ENCODE peak calls at places on chromosome 21, in eight cellular contexts. One of them, this sample, is unnamed.

GRCh38 chr21:43740497-43741156 is 21.7 kb downstream of the PDXK start:
- DNase-seq in adrenal gland: no peak
- DNase-seq in NCI-H1092 treated with DMSO at 0.1 percent for 48 hours: peak; percentile 73
- DNase-seq in T-helper 17 cell: peak; percentile 40
- DNase-seq in GM10248: no peak
- DNase-seq in HTR-8/SVneo: peak; percentile 82
- DNase-seq in activated naive CD4-positive, alpha-beta T cell: no peak
- DNase-seq in stomach: peak; percentile 68
- DNase-seq in this sample: no peak

GRCh38 chr21:46022551-46023107 is 41.1 kb downstream of the COL6A1 start:
- DNase-seq in adrenal gland: no peak
- DNase-seq in NCI-H1092 treated with DMSO at 0.1 percent for 48 hours: no peak
- DNase-seq in T-helper 17 cell: no peak
- DNase-seq in GM10248: no peak
- DNase-seq in HTR-8/SVneo: no peak
- DNase-seq in activated naive CD4-positive, alpha-beta T cell: no peak
- DNase-seq in stomach: no peak
- DNase-seq in this sample: no peak

GRCh38 chr21:28111151-28111619 is 881.5 kb downstream of the LTN1 start:
- DNase-seq in adrenal gland: peak; percentile 25
- DNase-seq in NCI-H1092 treated with DMSO at 0.1 percent for 48 hours: no peak
- DNase-seq in T-helper 17 cell: no peak
- DNase-seq in GM10248: no peak
- DNase-seq in HTR-8/SVneo: no peak
- DNase-seq in activated naive CD4-positive, alpha-beta T cell: no peak
- DNase-seq in stomach: no peak
- DNase-seq in this sample: no peak

GRCh38 chr21:45450741-45451740 is 46.1 kb downstream of the COL18A1 start:
- DNase-seq in adrenal gland: no peak
- DNase-seq in NCI-H1092 treated with DMSO at 0.1 percent for 48 hours: no peak
- DNase-seq in T-helper 17 cell: no peak
- DNase-seq in GM10248: no peak
- DNase-seq in HTR-8/SVneo: no peak
- DNase-seq in activated naive CD4-positive, alpha-beta T cell: no peak
- DNase-seq in stomach: no peak
- DNase-seq in this sample: no peak

GRCh38 chr21:40760811-40761210 is 86.1 kb downstream of the DSCAM start:
- DNase-seq in adrenal gland: no peak
- DNase-seq in NCI-H1092 treated with DMSO at 0.1 percent for 48 hours: no peak
- DNase-seq in T-helper 17 cell: no peak
- DNase-seq in GM10248: no peak
- DNase-seq in HTR-8/SVneo: no peak
- DNase-seq in activated naive CD4-positive, alpha-beta T cell: no peak
- DNase-seq in stomach: no peak
- DNase-seq in this sample: no peak

GRCh38 chr21:31988492-31989285 is 115.9 kb downstream of the HUNK start:
- DNase-seq in adrenal gland: no peak
- DNase-seq in NCI-H1092 treated with DMSO at 0.1 percent for 48 hours: no peak
- DNase-seq in T-helper 17 cell: no peak
- DNase-seq in GM10248: no peak
- DNase-seq in HTR-8/SVneo: no peak
- DNase-seq in activated naive CD4-positive, alpha-beta T cell: no peak
- DNase-seq in stomach: no peak
- DNase-seq in this sample: no peak

GRCh38 chr21:44890961-44891541 is 17.6 kb upstream of the PTTG1IP start:
- DNase-seq in adrenal gland: no peak
- DNase-seq in NCI-H1092 treated with DMSO at 0.1 percent for 48 hours: no peak
- DNase-seq in T-helper 17 cell: no peak
- DNase-seq in GM10248: no peak
- DNase-seq in HTR-8/SVneo: no peak
- DNase-seq in activated naive CD4-positive, alpha-beta T cell: no peak
- DNase-seq in stomach: no peak
- DNase-seq in this sample: no peak

GRCh38 chr21:27132270-27132669 is 165.4 kb upstream of the ADAMTS5 start:
- DNase-seq in adrenal gland: no peak
- DNase-seq in NCI-H1092 treated with DMSO at 0.1 percent for 48 hours: no peak
- DNase-seq in T-helper 17 cell: no peak
- DNase-seq in GM10248: no peak
- DNase-seq in HTR-8/SVneo: no peak
- DNase-seq in activated naive CD4-positive, alpha-beta T cell: no peak
- DNase-seq in stomach: no peak
- DNase-seq in this sample: no peak

GRCh38 chr21:43209575-43210453 is 41.0 kb downstream of the CRYAA start:
- DNase-seq in adrenal gland: peak; percentile 83
- DNase-seq in NCI-H1092 treated with DMSO at 0.1 percent for 48 hours: no peak
- DNase-seq in T-helper 17 cell: no peak
- DNase-seq in GM10248: no peak
- DNase-seq in HTR-8/SVneo: peak; percentile 80
- DNase-seq in activated naive CD4-positive, alpha-beta T cell: no peak
- DNase-seq in stomach: no peak
- DNase-seq in this sample: no peak

GRCh38 chr21:15264084-15264483 is 199.3 kb upstream of the NRIP1 start:
- DNase-seq in adrenal gland: no peak
- DNase-seq in NCI-H1092 treated with DMSO at 0.1 percent for 48 hours: peak; percentile 35
- DNase-seq in T-helper 17 cell: no peak
- DNase-seq in GM10248: no peak
- DNase-seq in HTR-8/SVneo: no peak
- DNase-seq in activated naive CD4-positive, alpha-beta T cell: no peak
- DNase-seq in stomach: no peak
- DNase-seq in this sample: no peak

GRCh38 chr21:33078907-33079582 is 9.1 kb downstream of the OLIG1 start:
- DNase-seq in adrenal gland: no peak
- DNase-seq in NCI-H1092 treated with DMSO at 0.1 percent for 48 hours: no peak
- DNase-seq in T-helper 17 cell: no peak
- DNase-seq in GM10248: peak; percentile 89
- DNase-seq in HTR-8/SVneo: peak; percentile 20
- DNase-seq in activated naive CD4-positive, alpha-beta T cell: no peak
- DNase-seq in stomach: no peak
- DNase-seq in this sample: no peak

GRCh38 chr21:33767236-33767635 is 124.9 kb downstream of the ITSN1 start:
- DNase-seq in adrenal gland: no peak
- DNase-seq in NCI-H1092 treated with DMSO at 0.1 percent for 48 hours: no peak
- DNase-seq in T-helper 17 cell: no peak
- DNase-seq in GM10248: no peak
- DNase-seq in HTR-8/SVneo: no peak
- DNase-seq in activated naive CD4-positive, alpha-beta T cell: no peak
- DNase-seq in stomach: no peak
- DNase-seq in this sample: no peak

GRCh38 chr21:22711636-22712035 is 1713.4 kb downstream of the NCAM2 start:
- DNase-seq in adrenal gland: no peak
- DNase-seq in NCI-H1092 treated with DMSO at 0.1 percent for 48 hours: no peak
- DNase-seq in T-helper 17 cell: no peak
- DNase-seq in GM10248: no peak
- DNase-seq in HTR-8/SVneo: no peak
- DNase-seq in activated naive CD4-positive, alpha-beta T cell: no peak
- DNase-seq in stomach: no peak
- DNase-seq in this sample: no peak

GRCh38 chr21:29287383-29287782 is 11.3 kb upstream of the BACH1 start:
- DNase-seq in adrenal gland: no peak
- DNase-seq in NCI-H1092 treated with DMSO at 0.1 percent for 48 hours: no peak
- DNase-seq in T-helper 17 cell: no peak
- DNase-seq in GM10248: no peak
- DNase-seq in HTR-8/SVneo: no peak
- DNase-seq in activated naive CD4-positive, alpha-beta T cell: no peak
- DNase-seq in stomach: no peak
- DNase-seq in this sample: no peak

GRCh38 chr21:36909901-36910561 is 56.4 kb downstream of the HLCS start:
- DNase-seq in adrenal gland: no peak
- DNase-seq in NCI-H1092 treated with DMSO at 0.1 percent for 48 hours: no peak
- DNase-seq in T-helper 17 cell: no peak
- DNase-seq in GM10248: no peak
- DNase-seq in HTR-8/SVneo: peak; percentile 88
- DNase-seq in activated naive CD4-positive, alpha-beta T cell: no peak
- DNase-seq in stomach: no peak
- DNase-seq in this sample: no peak

GRCh38 chr21:43618940-43619339 is 40.3 kb downstream of the HSF2BP start:
- DNase-seq in adrenal gland: no peak
- DNase-seq in NCI-H1092 treated with DMSO at 0.1 percent for 48 hours: no peak
- DNase-seq in T-helper 17 cell: no peak
- DNase-seq in GM10248: no peak
- DNase-seq in HTR-8/SVneo: no peak
- DNase-seq in activated naive CD4-positive, alpha-beta T cell: no peak
- DNase-seq in stomach: peak; percentile 59
- DNase-seq in this sample: no peak

GRCh38 chr21:41957991-41958766 is 4.4 kb upstream of the C2CD2 start:
- DNase-seq in adrenal gland: peak; percentile 66
- DNase-seq in NCI-H1092 treated with DMSO at 0.1 percent for 48 hours: peak; percentile 61
- DNase-seq in T-helper 17 cell: no peak
- DNase-seq in GM10248: no peak
- DNase-seq in HTR-8/SVneo: peak; percentile 86
- DNase-seq in activated naive CD4-positive, alpha-beta T cell: no peak
- DNase-seq in stomach: peak; percentile 61
- DNase-seq in this sample: no peak

GRCh38 chr21:34890724-34891609 is 158.1 kb downstream of the RUNX1 start:
- DNase-seq in adrenal gland: no peak
- DNase-seq in NCI-H1092 treated with DMSO at 0.1 percent for 48 hours: no peak
- DNase-seq in T-helper 17 cell: no peak
- DNase-seq in GM10248: no peak
- DNase-seq in HTR-8/SVneo: no peak
- DNase-seq in activated naive CD4-positive, alpha-beta T cell: no peak
- DNase-seq in stomach: no peak
- DNase-seq in this sample: no peak

GRCh38 chr21:18801468-18801867 is 397.9 kb upstream of the TMPRSS15 start:
- DNase-seq in adrenal gland: no peak
- DNase-seq in NCI-H1092 treated with DMSO at 0.1 percent for 48 hours: peak; percentile 16
- DNase-seq in T-helper 17 cell: no peak
- DNase-seq in GM10248: no peak
- DNase-seq in HTR-8/SVneo: peak; percentile 18
- DNase-seq in activated naive CD4-positive, alpha-beta T cell: no peak
- DNase-seq in stomach: peak; percentile 27
- DNase-seq in this sample: no peak

GRCh38 chr21:34630536-34631143 is 15.7 kb upstream of the RCAN1 start:
- DNase-seq in adrenal gland: peak; percentile 28
- DNase-seq in NCI-H1092 treated with DMSO at 0.1 percent for 48 hours: peak; percentile 76
- DNase-seq in T-helper 17 cell: no peak
- DNase-seq in GM10248: peak; percentile 70
- DNase-seq in HTR-8/SVneo: peak; percentile 66
- DNase-seq in activated naive CD4-positive, alpha-beta T cell: no peak
- DNase-seq in stomach: no peak
- DNase-seq in this sample: no peak

This sample was measured in effector memory CD4-positive, alpha-beta T cell.